ENCODE peak calls at places on chromosomes 16 and 17, in four cellular contexts. D is foreskin fibroblast, Q is cardiac fibroblast, R is activated B cell treated with CpG ODN at 0.5 μM for 24 hours. Y is an unnamed sample.

GRCh38 chr17:8623591-8623990 is 6.9 kb downstream of the MYH10 start:
- DNase-seq in D (no peak), Q (peak; percentile 52), R (no peak), Y (no peak)

GRCh38 chr17:14107889-14108288 is 38.6 kb downstream of the COX10 start:
- DNase-seq in D (no peak), Q (no peak), R (no peak), Y (no peak)

GRCh38 chr17:55769625-55770000 is 18.8 kb downstream of the PCTP start:
- DNase-seq in D (peak; percentile 93), Q (peak; percentile 80), R (no peak), Y (no peak)

GRCh38 chr17:1714488-1714979 is 4.4 kb upstream of the TLCD2 start:
- DNase-seq in D (peak; percentile 98), Q (peak; percentile 99), R (no peak), Y (peak; percentile 93)

GRCh38 chr16:80027007-80027965 is 426.7 kb upstream of the MAF start:
- DNase-seq in D (peak; percentile 48), Q (peak; percentile 33), R (no peak), Y (peak; percentile 86)

GRCh38 chr16:11354407-11354732 is 9.1 kb downstream of the RMI2 start:
- DNase-seq in D (no peak), Q (no peak), R (no peak), Y (no peak)

GRCh38 chr17:80512233-80512632 is 32.4 kb upstream of the RPTOR start:
- DNase-seq in D (peak; percentile 36), Q (no peak), R (no peak), Y (no peak)

GRCh38 chr17:37179893-37180292 is 195.9 kb upstream of the C17orf78 start:
- DNase-seq in D (peak; percentile 67), Q (peak; percentile 53), R (no peak), Y (peak; percentile 72)

GRCh38 chr17:76992911-76993310 is 124.7 kb downstream of the MGAT5B start:
- DNase-seq in D (no peak), Q (no peak), R (no peak), Y (no peak)

GRCh38 chr17:79684132-79684985 is 46.4 kb upstream of the ENPP7 start:
- DNase-seq in D (no peak), Q (no peak), R (no peak), Y (no peak)

GRCh38 chr16:89201467-89202377 is 1.4 kb upstream of the SLC22A31 start:
- DNase-seq in D (peak; percentile 70), Q (peak; percentile 78), R (peak; percentile 72), Y (no peak)

GRCh38 chr17:48843172-48843900 is 12.5 kb downstream of the CALCOCO2 start:
- DNase-seq in D (peak; percentile 14), Q (peak; percentile 11), R (no peak), Y (no peak)

GRCh38 chr17:28509784-28510183 is 3.6 kb downstream of the FOXN1 start:
- DNase-seq in D (no peak), Q (no peak), R (no peak), Y (no peak)

GRCh38 chr17:27585153-27585681 is 45.8 kb upstream of the LGALS9 start:
- DNase-seq in D (no peak), Q (no peak), R (peak; percentile 30), Y (no peak)

GRCh38 chr17:1720856-1721386 is 3.6 kb upstream of the WDR81 start:
- DNase-seq in D (peak; percentile 29), Q (peak; percentile 71), R (no peak), Y (no peak)